ENCODE peak calls at places on chromosomes 12 and 14, in nine cellular contexts. One of them, this sample, is unnamed.

GRCh38 chr12:124680863-124681778 is 113.7 kb upstream of the NCOR2 start:
- DNase-seq in IMR-90: peak
- DNase-seq in astrocyte: peak
- DNase-seq in dorsolateral prefrontal cortex: no peak
- DNase-seq in MM.1S: no peak
- DNase-seq in pancreas: no peak
- DNase-seq in cardiac fibroblast: peak
- DNase-seq in astrocyte of the cerebellum: peak
- DNase-seq in endothelial cell of umbilical vein: peak
- DNase-seq in this sample: peak

GRCh38 chr12:76890407-76891143 is 11.8 kb upstream of the CSRP2 start:
- DNase-seq in IMR-90: no peak
- DNase-seq in astrocyte: no peak
- DNase-seq in dorsolateral prefrontal cortex: no peak
- DNase-seq in MM.1S: no peak
- DNase-seq in pancreas: no peak
- DNase-seq in cardiac fibroblast: no peak
- DNase-seq in astrocyte of the cerebellum: no peak
- DNase-seq in endothelial cell of umbilical vein: no peak
- DNase-seq in this sample: no peak

GRCh38 chr12:94596596-94596995 is 53.8 kb downstream of the TMCC3 start:
- DNase-seq in IMR-90: peak
- DNase-seq in astrocyte: no peak
- DNase-seq in dorsolateral prefrontal cortex: no peak
- DNase-seq in MM.1S: no peak
- DNase-seq in pancreas: no peak
- DNase-seq in cardiac fibroblast: no peak
- DNase-seq in astrocyte of the cerebellum: no peak
- DNase-seq in endothelial cell of umbilical vein: no peak
- DNase-seq in this sample: no peak

GRCh38 chr14:39350866-39351265 is 81.4 kb downstream of the FBXO33 start:
- DNase-seq in IMR-90: no peak
- DNase-seq in astrocyte: no peak
- DNase-seq in dorsolateral prefrontal cortex: no peak
- DNase-seq in MM.1S: no peak
- DNase-seq in pancreas: no peak
- DNase-seq in cardiac fibroblast: no peak
- DNase-seq in astrocyte of the cerebellum: no peak
- DNase-seq in endothelial cell of umbilical vein: no peak
- DNase-seq in this sample: no peak

GRCh38 chr12:127287256-127287655 is 979.7 kb upstream of the TMEM132C start:
- DNase-seq in IMR-90: no peak
- DNase-seq in astrocyte: no peak
- DNase-seq in dorsolateral prefrontal cortex: no peak
- DNase-seq in MM.1S: no peak
- DNase-seq in pancreas: no peak
- DNase-seq in cardiac fibroblast: no peak
- DNase-seq in astrocyte of the cerebellum: no peak
- DNase-seq in endothelial cell of umbilical vein: no peak
- DNase-seq in this sample: no peak

GRCh38 chr12:46342562-46343033 is 30.0 kb downstream of the SLC38A2 start:
- DNase-seq in IMR-90: peak
- DNase-seq in astrocyte: peak
- DNase-seq in dorsolateral prefrontal cortex: peak
- DNase-seq in MM.1S: no peak
- DNase-seq in pancreas: no peak
- DNase-seq in cardiac fibroblast: peak
- DNase-seq in astrocyte of the cerebellum: no peak
- DNase-seq in endothelial cell of umbilical vein: peak
- DNase-seq in this sample: no peak

GRCh38 chr12:116160196-116160595 is 117.3 kb downstream of the MED13L start:
- DNase-seq in IMR-90: peak
- DNase-seq in astrocyte: no peak
- DNase-seq in dorsolateral prefrontal cortex: no peak
- DNase-seq in MM.1S: no peak
- DNase-seq in pancreas: no peak
- DNase-seq in cardiac fibroblast: no peak
- DNase-seq in astrocyte of the cerebellum: no peak
- DNase-seq in endothelial cell of umbilical vein: no peak
- DNase-seq in this sample: no peak

GRCh38 chr14:92960706-92961566 is 38.0 kb downstream of the CHGA start:
- DNase-seq in IMR-90: peak
- DNase-seq in astrocyte: peak
- DNase-seq in dorsolateral prefrontal cortex: no peak
- DNase-seq in MM.1S: no peak
- DNase-seq in pancreas: no peak
- DNase-seq in cardiac fibroblast: peak
- DNase-seq in astrocyte of the cerebellum: no peak
- DNase-seq in endothelial cell of umbilical vein: no peak
- DNase-seq in this sample: no peak

GRCh38 chr14:29897181-29897580 is 30.5 kb downstream of the PRKD1 start:
- DNase-seq in IMR-90: no peak
- DNase-seq in astrocyte: no peak
- DNase-seq in dorsolateral prefrontal cortex: no peak
- DNase-seq in MM.1S: no peak
- DNase-seq in pancreas: no peak
- DNase-seq in cardiac fibroblast: no peak
- DNase-seq in astrocyte of the cerebellum: no peak
- DNase-seq in endothelial cell of umbilical vein: no peak
- DNase-seq in this sample: no peak

GRCh38 chr12:118060301-118061010 is 523 bp downstream of the WSB2 start:
- DNase-seq in IMR-90: no peak
- DNase-seq in astrocyte: no peak
- DNase-seq in dorsolateral prefrontal cortex: no peak
- DNase-seq in MM.1S: no peak
- DNase-seq in pancreas: peak
- DNase-seq in cardiac fibroblast: peak
- DNase-seq in astrocyte of the cerebellum: no peak
- DNase-seq in endothelial cell of umbilical vein: peak
- DNase-seq in this sample: no peak

GRCh38 chr12:7602287-7602686 is 63.4 kb downstream of the APOBEC1 start:
- DNase-seq in IMR-90: peak
- DNase-seq in astrocyte: no peak
- DNase-seq in dorsolateral prefrontal cortex: no peak
- DNase-seq in MM.1S: no peak
- DNase-seq in pancreas: no peak
- DNase-seq in cardiac fibroblast: no peak
- DNase-seq in astrocyte of the cerebellum: no peak
- DNase-seq in endothelial cell of umbilical vein: no peak
- DNase-seq in this sample: no peak

GRCh38 chr14:56129092-56129491 is 10.9 kb downstream of the PELI2 start:
- DNase-seq in IMR-90: no peak
- DNase-seq in astrocyte: no peak
- DNase-seq in dorsolateral prefrontal cortex: no peak
- DNase-seq in MM.1S: no peak
- DNase-seq in pancreas: no peak
- DNase-seq in cardiac fibroblast: no peak
- DNase-seq in astrocyte of the cerebellum: no peak
- DNase-seq in endothelial cell of umbilical vein: no peak
- DNase-seq in this sample: no peak

GRCh38 chr14:62039871-62040270 is 277.7 kb downstream of the SNAPC1 start:
- DNase-seq in IMR-90: peak
- DNase-seq in astrocyte: no peak
- DNase-seq in dorsolateral prefrontal cortex: no peak
- DNase-seq in MM.1S: no peak
- DNase-seq in pancreas: no peak
- DNase-seq in cardiac fibroblast: no peak
- DNase-seq in astrocyte of the cerebellum: no peak
- DNase-seq in endothelial cell of umbilical vein: no peak
- DNase-seq in this sample: no peak

GRCh38 chr14:105014631-105015030 is 6.3 kb downstream of the CDCA4 start:
- DNase-seq in IMR-90: no peak
- DNase-seq in astrocyte: no peak
- DNase-seq in dorsolateral prefrontal cortex: no peak
- DNase-seq in MM.1S: no peak
- DNase-seq in pancreas: no peak
- DNase-seq in cardiac fibroblast: no peak
- DNase-seq in astrocyte of the cerebellum: no peak
- DNase-seq in endothelial cell of umbilical vein: no peak
- DNase-seq in this sample: no peak

GRCh38 chr12:11793896-11794295 is 144.4 kb downstream of the ETV6 start:
- DNase-seq in IMR-90: peak
- DNase-seq in astrocyte: peak
- DNase-seq in dorsolateral prefrontal cortex: no peak
- DNase-seq in MM.1S: no peak
- DNase-seq in pancreas: no peak
- DNase-seq in cardiac fibroblast: no peak
- DNase-seq in astrocyte of the cerebellum: no peak
- DNase-seq in endothelial cell of umbilical vein: no peak
- DNase-seq in this sample: no peak

GRCh38 chr12:6281081-6281809 is 29.2 kb upstream of the PLEKHG6 start:
- DNase-seq in IMR-90: peak
- DNase-seq in astrocyte: no peak
- DNase-seq in dorsolateral prefrontal cortex: no peak
- DNase-seq in MM.1S: no peak
- DNase-seq in pancreas: peak
- DNase-seq in cardiac fibroblast: no peak
- DNase-seq in astrocyte of the cerebellum: no peak
- DNase-seq in endothelial cell of umbilical vein: no peak
- DNase-seq in this sample: no peak
- TF ChIP-seq CTCF in IMR-90: no peak
- TF ChIP-seq CTCF in astrocyte: no peak
- TF ChIP-seq CTCF in dorsolateral prefrontal cortex: no peak
- TF ChIP-seq CTCF in MM.1S: no peak
- TF ChIP-seq CTCF in pancreas: no peak
- TF ChIP-seq CTCF in cardiac fibroblast: no peak
- TF ChIP-seq CTCF in astrocyte of the cerebellum: no peak
- TF ChIP-seq CTCF in endothelial cell of umbilical vein: no peak
- TF ChIP-seq CTCF in this sample: no peak

GRCh38 chr12:120231316-120232011 is 30.6 kb upstream of the RPLP0 start:
- DNase-seq in IMR-90: peak
- DNase-seq in astrocyte: peak
- DNase-seq in dorsolateral prefrontal cortex: no peak
- DNase-seq in MM.1S: no peak
- DNase-seq in pancreas: peak
- DNase-seq in cardiac fibroblast: peak
- DNase-seq in astrocyte of the cerebellum: peak
- DNase-seq in endothelial cell of umbilical vein: peak
- DNase-seq in this sample: no peak

GRCh38 chr12:120229071-120229582 is 28.2 kb upstream of the RPLP0 start:
- DNase-seq in IMR-90: no peak
- DNase-seq in astrocyte: no peak
- DNase-seq in dorsolateral prefrontal cortex: no peak
- DNase-seq in MM.1S: no peak
- DNase-seq in pancreas: no peak
- DNase-seq in cardiac fibroblast: no peak
- DNase-seq in astrocyte of the cerebellum: no peak
- DNase-seq in endothelial cell of umbilical vein: no peak
- DNase-seq in this sample: no peak

GRCh38 chr12:120229583-120230325 is 28.8 kb upstream of the RPLP0 start:
- DNase-seq in IMR-90: no peak
- DNase-seq in astrocyte: no peak
- DNase-seq in dorsolateral prefrontal cortex: no peak
- DNase-seq in MM.1S: no peak
- DNase-seq in pancreas: peak
- DNase-seq in cardiac fibroblast: peak
- DNase-seq in astrocyte of the cerebellum: no peak
- DNase-seq in endothelial cell of umbilical vein: no peak
- DNase-seq in this sample: no peak

GRCh38 chr12:120230974-120231315 is 30.0 kb upstream of the RPLP0 start:
- DNase-seq in IMR-90: no peak
- DNase-seq in astrocyte: no peak
- DNase-seq in dorsolateral prefrontal cortex: no peak
- DNase-seq in MM.1S: no peak
- DNase-seq in pancreas: no peak
- DNase-seq in cardiac fibroblast: no peak
- DNase-seq in astrocyte of the cerebellum: no peak
- DNase-seq in endothelial cell of umbilical vein: no peak
- DNase-seq in this sample: no peak

GRCh38 chr12:120230326-120230973 is 29.5 kb upstream of the RPLP0 start:
- DNase-seq in IMR-90: peak
- DNase-seq in astrocyte: peak
- DNase-seq in dorsolateral prefrontal cortex: no peak
- DNase-seq in MM.1S: no peak
- DNase-seq in pancreas: peak
- DNase-seq in cardiac fibroblast: peak
- DNase-seq in astrocyte of the cerebellum: peak
- DNase-seq in endothelial cell of umbilical vein: peak
- DNase-seq in this sample: no peak
- H3K4me3 ChIP-seq in IMR-90: no peak
- H3K4me3 ChIP-seq in astrocyte: peak
- H3K4me3 ChIP-seq in dorsolateral prefrontal cortex: no peak
- H3K4me3 ChIP-seq in MM.1S: no peak
- H3K4me3 ChIP-seq in pancreas: no peak
- H3K4me3 ChIP-seq in cardiac fibroblast: peak
- H3K4me3 ChIP-seq in astrocyte of the cerebellum: no peak
- H3K4me3 ChIP-seq in endothelial cell of umbilical vein: no peak
- H3K4me3 ChIP-seq in this sample: no peak

GRCh38 chr12:2797721-2798418 is 3.1 kb downstream of the FKBP4 start:
- DNase-seq in IMR-90: no peak
- DNase-seq in astrocyte: no peak
- DNase-seq in dorsolateral prefrontal cortex: no peak
- DNase-seq in MM.1S: no peak
- DNase-seq in pancreas: peak
- DNase-seq in cardiac fibroblast: peak
- DNase-seq in astrocyte of the cerebellum: no peak
- DNase-seq in endothelial cell of umbilical vein: peak
- DNase-seq in this sample: no peak
- TF ChIP-seq CTCF in IMR-90: peak
- TF ChIP-seq CTCF in astrocyte: peak
- TF ChIP-seq CTCF in dorsolateral prefrontal cortex: no peak
- TF ChIP-seq CTCF in MM.1S: peak
- TF ChIP-seq CTCF in pancreas: no peak
- TF ChIP-seq CTCF in cardiac fibroblast: peak
- TF ChIP-seq CTCF in astrocyte of the cerebellum: peak
- TF ChIP-seq CTCF in endothelial cell of umbilical vein: no peak
- TF ChIP-seq CTCF in this sample: peak

DNA sequence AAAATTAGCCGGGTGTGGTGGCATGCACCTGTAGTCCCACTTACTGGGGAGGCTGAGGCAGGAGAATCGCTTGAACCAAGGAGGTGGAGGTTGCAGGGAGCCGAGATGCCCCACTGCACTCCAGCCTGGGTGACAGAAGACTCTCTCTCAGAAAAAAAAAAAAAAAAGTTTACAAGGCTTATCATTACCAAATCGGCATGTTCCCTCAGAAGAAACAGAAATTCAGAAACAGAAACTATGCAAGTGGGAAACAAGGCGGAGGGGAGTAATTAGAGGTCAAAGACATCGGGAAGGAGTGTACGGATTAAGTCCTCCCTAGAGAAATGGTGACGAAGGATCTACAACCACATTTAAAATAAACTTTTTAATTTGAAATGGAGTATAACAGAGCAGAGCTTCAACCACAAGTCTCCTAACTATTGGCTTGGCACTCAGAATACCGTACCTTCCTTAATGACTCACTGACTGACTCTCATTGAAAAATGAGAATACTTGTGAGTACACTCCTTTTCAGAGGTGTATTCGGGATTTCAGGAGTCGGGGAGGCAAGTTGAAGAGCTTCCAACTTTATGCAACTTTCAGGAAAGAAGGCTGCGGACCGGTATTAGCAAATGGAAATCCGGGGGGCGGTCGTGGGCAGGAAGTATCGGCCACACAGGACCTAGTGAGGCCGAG is 922 bp downstream of the ENTPD5 start:
- DNase-seq in IMR-90: peak
- DNase-seq in astrocyte: peak
- DNase-seq in dorsolateral prefrontal cortex: peak
- DNase-seq in MM.1S: no peak
- DNase-seq in pancreas: no peak
- DNase-seq in cardiac fibroblast: no peak
- DNase-seq in astrocyte of the cerebellum: peak
- DNase-seq in endothelial cell of umbilical vein: peak
- DNase-seq in this sample: no peak
- H3K4me3 ChIP-seq in IMR-90: peak
- H3K4me3 ChIP-seq in astrocyte: peak
- H3K4me3 ChIP-seq in dorsolateral prefrontal cortex: peak
- H3K4me3 ChIP-seq in MM.1S: peak
- H3K4me3 ChIP-seq in pancreas: peak
- H3K4me3 ChIP-seq in cardiac fibroblast: peak
- H3K4me3 ChIP-seq in astrocyte of the cerebellum: peak
- H3K4me3 ChIP-seq in endothelial cell of umbilical vein: peak
- H3K4me3 ChIP-seq in this sample: peak

This sample was measured in GM12864.